ENCODE peak calls at places on chromosomes 4 and X, in nine cellular contexts. I is fibroblast of lung, T is keratinocyte, N is mammary epithelial cell, P is endothelial cell of umbilical vein, G is NT2/D1, Y is neuronal stem cell, R is K562, D is H9. X is an unnamed sample.

GRCh38 chr4:6369924-6370645 is 100.4 kb downstream of the WFS1 start:
- DNase-seq in I (no peak), T (no peak), N (no peak), P (no peak), G (no peak), Y (no peak), R (peak; percentile 35), D (peak; percentile 56), X (peak; percentile 67)

GRCh38 chr4:100852326-100852725 is 334.5 kb upstream of the EMCN start:
- DNase-seq in I (no peak), T (no peak), N (no peak), P (no peak), G (no peak), Y (no peak), R (no peak), D (no peak), X (no peak)

GRCh38 chr4:28228575-28228974 is 1367.9 kb downstream of the STIM2 start:
- DNase-seq in I (no peak), T (no peak), N (no peak), P (no peak), G (no peak), Y (no peak), R (no peak), D (no peak), X (no peak)

GRCh38 chr4:2416564-2417195 is 1.8 kb downstream of the ZFYVE28 start:
- DNase-seq in I (peak; percentile 9), T (no peak), N (no peak), P (peak; percentile 41), G (no peak), Y (peak; percentile 45), R (peak; percentile 51), D (peak; percentile 81), X (peak; percentile 90)

GRCh38 chr4:83436680-83437079 is 18.9 kb downstream of the HELQ start:
- DNase-seq in I (no peak), T (no peak), N (no peak), P (no peak), G (no peak), Y (no peak), R (no peak), D (no peak), X (peak; percentile 55)

GRCh38 chr4:56505269-56506109 is at the start of gene ARL9:
- DNase-seq in I (peak; percentile 63), T (no peak), N (peak; percentile 45), P (peak; percentile 61), G (peak; percentile 28), Y (peak; percentile 37), R (no peak), D (peak; percentile 80), X (peak; percentile 93)

GRCh38 chr4:123484291-123484926 is 87.8 kb downstream of the SPRY1 start:
- DNase-seq in I (no peak), T (no peak), N (no peak), P (no peak), G (no peak), Y (no peak), R (no peak), D (no peak), X (no peak)

GRCh38 chr4:78247541-78248285 is 190.6 kb downstream of the FRAS1 start:
- DNase-seq in I (no peak), T (peak; percentile 38), N (peak; percentile 55), P (no peak), G (no peak), Y (no peak), R (no peak), D (no peak), X (no peak)

GRCh38 chr4:73068496-73069337 is 799 bp downstream of the COX18 start:
- DNase-seq in I (peak; percentile 39), T (no peak), N (peak; percentile 37), P (peak; percentile 78), G (peak; percentile 8), Y (no peak), R (no peak), D (no peak), X (peak; percentile 54)

GRCh38 chr4:123869517-123870282 is 473.1 kb downstream of the SPRY1 start:
- DNase-seq in I (peak; percentile 57), T (no peak), N (no peak), P (no peak), G (no peak), Y (no peak), R (no peak), D (no peak), X (no peak)

GRCh38 chrX:108584617-108585211 is 145.1 kb downstream of the COL4A5 start:
- DNase-seq in I (no peak), T (no peak), N (peak; percentile 1), P (peak; percentile 7), G (peak; percentile 16), Y (peak; percentile 1), R (peak; percentile 7), D (peak; percentile 52), X (peak; percentile 79)

GRCh38 chr4:182878633-182879495 is 38.3 kb downstream of the DCTD start:
- DNase-seq in I (no peak), T (no peak), N (no peak), P (no peak), G (no peak), Y (no peak), R (no peak), D (no peak), X (no peak)

GRCh38 chr4:83307920-83308319 is 23.3 kb upstream of the COQ2 start:
- DNase-seq in I (no peak), T (no peak), N (no peak), P (no peak), G (no peak), Y (no peak), R (no peak), D (no peak), X (no peak)

GRCh38 chr4:7787681-7788141 is 151.9 kb downstream of the AFAP1 start:
- DNase-seq in I (no peak), T (no peak), N (no peak), P (no peak), G (no peak), Y (no peak), R (no peak), D (no peak), X (no peak)

GRCh38 chrX:149504915-149505651 is at the start of gene IDS:
- DNase-seq in I (peak; percentile 85), T (no peak), N (peak; percentile 81), P (peak; percentile 83), G (peak; percentile 64), Y (peak; percentile 62), R (peak; percentile 88), D (peak; percentile 90), X (peak; percentile 93)

GRCh38 chr4:52617467-52618017 is 41.6 kb downstream of the USP46 start:
- DNase-seq in I (no peak), T (no peak), N (no peak), P (no peak), G (no peak), Y (no peak), R (no peak), D (no peak), X (no peak)

GRCh38 chr4:7637971-7638370 is 203.2 kb upstream of the PSAPL1 start:
- DNase-seq in I (no peak), T (no peak), N (no peak), P (no peak), G (no peak), Y (no peak), R (no peak), D (no peak), X (no peak)

GRCh38 chr4:155659168-155659567 is 7.5 kb upstream of the GUCY1A1 start:
- DNase-seq in I (no peak), T (no peak), N (no peak), P (no peak), G (no peak), Y (no peak), R (no peak), D (no peak), X (no peak)

GRCh38 chrX:42127563-42127962 is 204.2 kb upstream of the CASK start:
- DNase-seq in I (no peak), T (no peak), N (no peak), P (no peak), G (no peak), Y (no peak), R (no peak), D (no peak), X (no peak)

DNA sequence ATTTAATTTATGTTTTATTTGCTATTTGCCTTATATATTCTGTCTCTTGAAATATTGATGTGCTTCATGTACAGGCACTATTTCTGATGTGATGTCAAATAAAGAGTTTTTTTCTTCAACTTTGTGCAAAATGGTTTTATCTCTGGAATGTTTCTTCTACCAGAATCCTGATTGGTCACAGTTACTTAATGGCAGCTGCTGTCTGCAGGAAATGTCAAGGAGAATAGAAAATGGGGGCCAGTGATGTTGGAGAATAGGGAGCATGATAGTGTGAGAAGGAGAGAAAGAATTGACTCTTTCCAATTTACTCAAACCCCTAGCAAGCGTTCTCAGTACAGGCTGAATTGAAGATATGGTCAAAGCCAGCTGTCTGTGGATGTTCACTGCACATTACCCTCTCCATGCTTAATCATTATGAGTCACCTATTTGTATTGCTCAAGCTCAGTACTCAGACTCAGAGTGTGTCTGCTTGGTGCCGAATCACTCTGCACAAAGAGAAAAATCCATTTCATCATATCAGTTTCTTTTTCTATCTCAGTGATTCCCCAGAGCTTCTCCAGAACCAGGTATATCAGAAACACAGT is 57.8 kb upstream of the FAM47B start:
- DNase-seq in I (peak; percentile 85), T (peak; percentile 46), N (peak; percentile 80), P (peak; percentile 6), G (no peak), Y (no peak), R (no peak), D (no peak), X (no peak)
- H3K9ac ChIP-seq in I (no peak overlapping the region), T (no peak overlapping the region), N (no peak overlapping the region), P (no peak overlapping the region), G (no peak overlapping the region), Y (no peak overlapping the region), R (no peak overlapping the region), D (no peak overlapping the region), X (no peak overlapping the region)

DNA sequence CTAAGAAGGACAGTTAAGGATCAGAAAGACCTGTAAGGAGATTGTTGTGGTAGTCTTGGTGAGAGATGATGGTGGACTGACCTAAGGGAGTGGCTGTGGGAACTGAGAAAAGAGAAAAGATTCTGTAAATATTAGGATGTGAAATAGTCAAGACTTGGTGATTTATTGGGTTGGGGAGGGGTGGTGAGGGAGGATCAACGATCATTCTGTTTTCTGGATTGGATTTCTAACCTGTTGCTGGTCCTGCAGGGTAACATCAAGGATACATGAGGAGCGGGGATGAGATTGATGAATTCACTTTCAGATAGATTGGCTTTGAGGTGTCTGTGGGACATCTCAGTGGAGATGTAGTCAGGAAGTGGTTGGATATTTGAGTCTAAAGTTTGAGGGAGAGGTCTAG is 1.4 kb downstream of the PIN4 start:
- DNase-seq in I (no peak), T (no peak), N (no peak), P (no peak), G (no peak), Y (no peak), R (no peak), D (no peak), X (no peak)
- H3K9ac ChIP-seq in I (no peak overlapping the region), T (no peak overlapping the region), N (no peak overlapping the region), P (no peak overlapping the region), G (peak overlapping the region; percentile 64), Y (no peak overlapping the region), R (no peak overlapping the region), D (no peak overlapping the region), X (no peak overlapping the region)

GRCh38 chrX:31580726-31581125 is 508.9 kb upstream of the FTHL17 start:
- DNase-seq in I (peak; percentile 87), T (peak; percentile 19), N (peak; percentile 56), P (peak; percentile 45), G (peak; percentile 0), Y (no peak), R (no peak), D (no peak), X (no peak)
- H3K9ac ChIP-seq in I (no peak overlapping the region), T (no peak overlapping the region), N (no peak overlapping the region), P (no peak overlapping the region), G (no peak overlapping the region), Y (no peak overlapping the region), R (no peak overlapping the region), D (no peak overlapping the region), X (no peak overlapping the region)

GRCh38 chr4:41320786-41321185 is 64.1 kb downstream of the UCHL1 start:
- DNase-seq in I (no peak), T (no peak), N (no peak), P (no peak), G (no peak), Y (no peak), R (no peak), D (no peak), X (no peak)
- H3K9ac ChIP-seq in I (no peak overlapping the region), T (no peak overlapping the region), N (no peak overlapping the region), P (no peak overlapping the region), G (no peak overlapping the region), Y (no peak overlapping the region), R (no peak overlapping the region), D (no peak overlapping the region), X (no peak overlapping the region)